ENCODE peak calls at places on chromosomes 3 and 15, in five cellular contexts. One of them, this sample, is unnamed.

GRCh38 chr15:46014532-46014931 is 379.7 kb downstream of the SQOR start:
- DNase-seq in Calu3: no peak
- DNase-seq in fibroblast of lung: no peak
- DNase-seq in activated CD8-positive, alpha-beta T cell treated with anti-CD3 and anti-CD28 coated beads for 36 hours: no peak
- DNase-seq in H9: no peak
- DNase-seq in this sample: no peak

GRCh38 chr3:11626084-11626463 is 17.6 kb downstream of the VGLL4 start:
- DNase-seq in Calu3: no peak
- DNase-seq in fibroblast of lung: no peak
- DNase-seq in activated CD8-positive, alpha-beta T cell treated with anti-CD3 and anti-CD28 coated beads for 36 hours: peak
- DNase-seq in H9: no peak
- DNase-seq in this sample: no peak

GRCh38 chr3:49020335-49021212 is 1.3 kb upstream of the NDUFAF3 start:
- DNase-seq in Calu3: peak
- DNase-seq in fibroblast of lung: no peak
- DNase-seq in activated CD8-positive, alpha-beta T cell treated with anti-CD3 and anti-CD28 coated beads for 36 hours: peak
- DNase-seq in H9: no peak
- DNase-seq in this sample: peak

GRCh38 chr3:39637807-39638206 is 170.3 kb downstream of the MOBP start:
- DNase-seq in Calu3: peak
- DNase-seq in fibroblast of lung: peak
- DNase-seq in activated CD8-positive, alpha-beta T cell treated with anti-CD3 and anti-CD28 coated beads for 36 hours: peak
- DNase-seq in H9: no peak
- DNase-seq in this sample: peak

GRCh38 chr15:23877502-23878412 is 190.7 kb upstream of the NDN start:
- DNase-seq in Calu3: no peak
- DNase-seq in fibroblast of lung: peak
- DNase-seq in activated CD8-positive, alpha-beta T cell treated with anti-CD3 and anti-CD28 coated beads for 36 hours: peak
- DNase-seq in H9: peak
- DNase-seq in this sample: no peak

GRCh38 chr15:69385831-69386230 is 28.3 kb upstream of the KIF23 start:
- DNase-seq in Calu3: no peak
- DNase-seq in fibroblast of lung: no peak
- DNase-seq in activated CD8-positive, alpha-beta T cell treated with anti-CD3 and anti-CD28 coated beads for 36 hours: no peak
- DNase-seq in H9: no peak
- DNase-seq in this sample: no peak

GRCh38 chr3:158918008-158918407 is 116.2 kb downstream of the MFSD1 start:
- DNase-seq in Calu3: peak
- DNase-seq in fibroblast of lung: peak
- DNase-seq in activated CD8-positive, alpha-beta T cell treated with anti-CD3 and anti-CD28 coated beads for 36 hours: peak
- DNase-seq in H9: peak
- DNase-seq in this sample: peak

GRCh38 chr3:146491303-146491702 is 21.9 kb upstream of the PLSCR2 start:
- DNase-seq in Calu3: no peak
- DNase-seq in fibroblast of lung: peak
- DNase-seq in activated CD8-positive, alpha-beta T cell treated with anti-CD3 and anti-CD28 coated beads for 36 hours: no peak
- DNase-seq in H9: no peak
- DNase-seq in this sample: peak

GRCh38 chr3:99413504-99413903 is 224.9 kb upstream of the COL8A1 start:
- DNase-seq in Calu3: no peak
- DNase-seq in fibroblast of lung: peak
- DNase-seq in activated CD8-positive, alpha-beta T cell treated with anti-CD3 and anti-CD28 coated beads for 36 hours: no peak
- DNase-seq in H9: no peak
- DNase-seq in this sample: peak

GRCh38 chr15:69794643-69795461 is 302.9 kb downstream of the TLE3 start:
- DNase-seq in Calu3: peak
- DNase-seq in fibroblast of lung: peak
- DNase-seq in activated CD8-positive, alpha-beta T cell treated with anti-CD3 and anti-CD28 coated beads for 36 hours: no peak
- DNase-seq in H9: peak
- DNase-seq in this sample: peak

GRCh38 chr3:154210986-154211385 is 89.8 kb downstream of the ARHGEF26 start:
- DNase-seq in Calu3: no peak
- DNase-seq in fibroblast of lung: no peak
- DNase-seq in activated CD8-positive, alpha-beta T cell treated with anti-CD3 and anti-CD28 coated beads for 36 hours: no peak
- DNase-seq in H9: no peak
- DNase-seq in this sample: no peak

GRCh38 chr3:157499342-157499963 is 3.8 kb downstream of the VEPH1 start:
- DNase-seq in Calu3: peak
- DNase-seq in fibroblast of lung: no peak
- DNase-seq in activated CD8-positive, alpha-beta T cell treated with anti-CD3 and anti-CD28 coated beads for 36 hours: peak
- DNase-seq in H9: peak
- DNase-seq in this sample: no peak

GRCh38 chr3:63478962-63479660 is 173.4 kb upstream of the SNTN start:
- DNase-seq in Calu3: no peak
- DNase-seq in fibroblast of lung: no peak
- DNase-seq in activated CD8-positive, alpha-beta T cell treated with anti-CD3 and anti-CD28 coated beads for 36 hours: no peak
- DNase-seq in H9: no peak
- DNase-seq in this sample: no peak

GRCh38 chr3:122774564-122774963 is 19.1 kb downstream of the HSPBAP1 start:
- DNase-seq in Calu3: no peak
- DNase-seq in fibroblast of lung: peak
- DNase-seq in activated CD8-positive, alpha-beta T cell treated with anti-CD3 and anti-CD28 coated beads for 36 hours: no peak
- DNase-seq in H9: no peak
- DNase-seq in this sample: peak

GRCh38 chr3:12178091-12178820 is 19.5 kb upstream of the TIMP4 start:
- DNase-seq in Calu3: no peak
- DNase-seq in fibroblast of lung: peak
- DNase-seq in activated CD8-positive, alpha-beta T cell treated with anti-CD3 and anti-CD28 coated beads for 36 hours: no peak
- DNase-seq in H9: no peak
- DNase-seq in this sample: peak

GRCh38 chr3:53763353-53763752 is 82.9 kb downstream of the CHDH start:
- DNase-seq in Calu3: no peak
- DNase-seq in fibroblast of lung: no peak
- DNase-seq in activated CD8-positive, alpha-beta T cell treated with anti-CD3 and anti-CD28 coated beads for 36 hours: no peak
- DNase-seq in H9: no peak
- DNase-seq in this sample: no peak

GRCh38 chr15:78080088-78080460 is 2.6 kb upstream of the TBC1D2B start:
- DNase-seq in Calu3: no peak
- DNase-seq in fibroblast of lung: no peak
- DNase-seq in activated CD8-positive, alpha-beta T cell treated with anti-CD3 and anti-CD28 coated beads for 36 hours: no peak
- DNase-seq in H9: no peak
- DNase-seq in this sample: no peak

GRCh38 chr3:140455476-140455875 is 222.4 kb upstream of the TRIM42 start:
- DNase-seq in Calu3: no peak
- DNase-seq in fibroblast of lung: no peak
- DNase-seq in activated CD8-positive, alpha-beta T cell treated with anti-CD3 and anti-CD28 coated beads for 36 hours: no peak
- DNase-seq in H9: no peak
- DNase-seq in this sample: no peak

GRCh38 chr15:72288291-72288690 is 15.9 kb upstream of the PARP6 start:
- DNase-seq in Calu3: no peak
- DNase-seq in fibroblast of lung: no peak
- DNase-seq in activated CD8-positive, alpha-beta T cell treated with anti-CD3 and anti-CD28 coated beads for 36 hours: no peak
- DNase-seq in H9: no peak
- DNase-seq in this sample: no peak

GRCh38 chr15:72284781-72285180 is 12.4 kb upstream of the PARP6 start:
- DNase-seq in Calu3: no peak
- DNase-seq in fibroblast of lung: no peak
- DNase-seq in activated CD8-positive, alpha-beta T cell treated with anti-CD3 and anti-CD28 coated beads for 36 hours: no peak
- DNase-seq in H9: no peak
- DNase-seq in this sample: no peak

GRCh38 chr15:72288796-72289596 is 16.6 kb upstream of the PARP6 start:
- DNase-seq in Calu3: no peak
- DNase-seq in fibroblast of lung: no peak
- DNase-seq in activated CD8-positive, alpha-beta T cell treated with anti-CD3 and anti-CD28 coated beads for 36 hours: no peak
- DNase-seq in H9: peak
- DNase-seq in this sample: no peak

GRCh38 chr15:72285927-72286516 is 13.7 kb upstream of the PARP6 start:
- DNase-seq in Calu3: peak
- DNase-seq in fibroblast of lung: peak
- DNase-seq in activated CD8-positive, alpha-beta T cell treated with anti-CD3 and anti-CD28 coated beads for 36 hours: peak
- DNase-seq in H9: peak
- DNase-seq in this sample: peak

GRCh38 chr15:72285402-72285801 is 13.0 kb upstream of the PARP6 start:
- DNase-seq in Calu3: peak
- DNase-seq in fibroblast of lung: no peak
- DNase-seq in activated CD8-positive, alpha-beta T cell treated with anti-CD3 and anti-CD28 coated beads for 36 hours: no peak
- DNase-seq in H9: peak
- DNase-seq in this sample: no peak
- TF ChIP-seq CTCF in Calu3: no peak
- TF ChIP-seq CTCF in fibroblast of lung: no peak
- TF ChIP-seq CTCF in activated CD8-positive, alpha-beta T cell treated with anti-CD3 and anti-CD28 coated beads for 36 hours: no peak
- TF ChIP-seq CTCF in H9: no peak
- TF ChIP-seq CTCF in this sample: no peak

GRCh38 chr3:1439395-1439794 is 346.6 kb downstream of the CNTN6 start:
- DNase-seq in Calu3: peak
- DNase-seq in fibroblast of lung: no peak
- DNase-seq in activated CD8-positive, alpha-beta T cell treated with anti-CD3 and anti-CD28 coated beads for 36 hours: peak
- DNase-seq in H9: peak
- DNase-seq in this sample: no peak
- TF ChIP-seq CTCF in Calu3: no peak
- TF ChIP-seq CTCF in fibroblast of lung: no peak
- TF ChIP-seq CTCF in activated CD8-positive, alpha-beta T cell treated with anti-CD3 and anti-CD28 coated beads for 36 hours: peak
- TF ChIP-seq CTCF in H9: peak
- TF ChIP-seq CTCF in this sample: no peak

GRCh38 chr15:81174759-81175327 is 21.8 kb upstream of the IL16 start:
- DNase-seq in Calu3: no peak
- DNase-seq in fibroblast of lung: no peak
- DNase-seq in activated CD8-positive, alpha-beta T cell treated with anti-CD3 and anti-CD28 coated beads for 36 hours: no peak
- DNase-seq in H9: no peak
- DNase-seq in this sample: no peak
- TF ChIP-seq CTCF in Calu3: no peak
- TF ChIP-seq CTCF in fibroblast of lung: no peak
- TF ChIP-seq CTCF in activated CD8-positive, alpha-beta T cell treated with anti-CD3 and anti-CD28 coated beads for 36 hours: peak
- TF ChIP-seq CTCF in H9: peak
- TF ChIP-seq CTCF in this sample: peak

GRCh38 chr3:81303326-81303725 is 458.1 kb downstream of the GBE1 start:
- DNase-seq in Calu3: no peak
- DNase-seq in fibroblast of lung: no peak
- DNase-seq in activated CD8-positive, alpha-beta T cell treated with anti-CD3 and anti-CD28 coated beads for 36 hours: no peak
- DNase-seq in H9: no peak
- DNase-seq in this sample: no peak

GRCh38 chr3:81301230-81301629 is 460.2 kb downstream of the GBE1 start:
- DNase-seq in Calu3: no peak
- DNase-seq in fibroblast of lung: no peak
- DNase-seq in activated CD8-positive, alpha-beta T cell treated with anti-CD3 and anti-CD28 coated beads for 36 hours: no peak
- DNase-seq in H9: no peak
- DNase-seq in this sample: no peak

GRCh38 chr3:81302045-81302444 is 459.4 kb downstream of the GBE1 start:
- DNase-seq in Calu3: peak
- DNase-seq in fibroblast of lung: peak
- DNase-seq in activated CD8-positive, alpha-beta T cell treated with anti-CD3 and anti-CD28 coated beads for 36 hours: peak
- DNase-seq in H9: peak
- DNase-seq in this sample: peak

GRCh38 chr3:81299486-81299885 is 462.0 kb downstream of the GBE1 start:
- DNase-seq in Calu3: no peak
- DNase-seq in fibroblast of lung: no peak
- DNase-seq in activated CD8-positive, alpha-beta T cell treated with anti-CD3 and anti-CD28 coated beads for 36 hours: no peak
- DNase-seq in H9: no peak
- DNase-seq in this sample: no peak

GRCh38 chr3:81300324-81300927 is 461.0 kb downstream of the GBE1 start:
- DNase-seq in Calu3: no peak
- DNase-seq in fibroblast of lung: no peak
- DNase-seq in activated CD8-positive, alpha-beta T cell treated with anti-CD3 and anti-CD28 coated beads for 36 hours: no peak
- DNase-seq in H9: no peak
- DNase-seq in this sample: no peak
- TF ChIP-seq CTCF in Calu3: no peak
- TF ChIP-seq CTCF in fibroblast of lung: no peak
- TF ChIP-seq CTCF in activated CD8-positive, alpha-beta T cell treated with anti-CD3 and anti-CD28 coated beads for 36 hours: no peak
- TF ChIP-seq CTCF in H9: no peak
- TF ChIP-seq CTCF in this sample: no peak

GRCh38 chr15:92101706-92102434 is 248.4 kb downstream of the SLCO3A1 start:
- DNase-seq in Calu3: no peak
- DNase-seq in fibroblast of lung: no peak
- DNase-seq in activated CD8-positive, alpha-beta T cell treated with anti-CD3 and anti-CD28 coated beads for 36 hours: peak
- DNase-seq in H9: no peak
- DNase-seq in this sample: no peak

GRCh38 chr15:92105611-92106010 is 252.1 kb downstream of the SLCO3A1 start:
- DNase-seq in Calu3: no peak
- DNase-seq in fibroblast of lung: no peak
- DNase-seq in activated CD8-positive, alpha-beta T cell treated with anti-CD3 and anti-CD28 coated beads for 36 hours: no peak
- DNase-seq in H9: no peak
- DNase-seq in this sample: no peak

GRCh38 chr15:92106691-92107090 is 253.2 kb downstream of the SLCO3A1 start:
- DNase-seq in Calu3: no peak
- DNase-seq in fibroblast of lung: no peak
- DNase-seq in activated CD8-positive, alpha-beta T cell treated with anti-CD3 and anti-CD28 coated beads for 36 hours: no peak
- DNase-seq in H9: no peak
- DNase-seq in this sample: no peak

GRCh38 chr15:92100751-92101150 is 247.2 kb downstream of the SLCO3A1 start:
- DNase-seq in Calu3: no peak
- DNase-seq in fibroblast of lung: no peak
- DNase-seq in activated CD8-positive, alpha-beta T cell treated with anti-CD3 and anti-CD28 coated beads for 36 hours: no peak
- DNase-seq in H9: no peak
- DNase-seq in this sample: no peak

DNA sequence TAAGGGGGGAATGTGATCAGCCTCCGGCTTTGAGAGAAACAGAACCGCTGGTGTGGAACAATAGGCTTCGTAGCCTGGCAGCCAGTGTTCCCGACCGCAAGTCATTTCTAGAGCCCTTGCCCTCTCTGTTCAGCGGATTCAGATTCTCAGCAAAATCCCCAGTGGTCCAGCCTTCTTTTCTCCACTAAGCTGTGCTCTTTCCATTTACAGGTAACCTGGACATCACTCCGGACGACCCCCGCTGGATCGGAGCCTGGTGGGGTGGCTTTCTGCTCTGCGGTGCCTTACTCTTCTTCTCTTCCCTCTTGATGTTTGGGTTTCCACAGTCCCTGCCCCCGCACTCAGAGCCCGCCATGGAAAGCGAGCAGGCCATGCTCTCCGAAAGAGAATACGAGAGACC is 250.6 kb downstream of the SLCO3A1 start:
- DNase-seq in Calu3: no peak
- DNase-seq in fibroblast of lung: no peak
- DNase-seq in activated CD8-positive, alpha-beta T cell treated with anti-CD3 and anti-CD28 coated beads for 36 hours: no peak
- DNase-seq in H9: no peak
- DNase-seq in this sample: no peak
- TF ChIP-seq CTCF in Calu3: no peak
- TF ChIP-seq CTCF in fibroblast of lung: no peak
- TF ChIP-seq CTCF in activated CD8-positive, alpha-beta T cell treated with anti-CD3 and anti-CD28 coated beads for 36 hours: no peak
- TF ChIP-seq CTCF in H9: peak
- TF ChIP-seq CTCF in this sample: no peak

GRCh38 chr3:189967254-189967865 is 153.3 kb downstream of the P3H2 start:
- DNase-seq in Calu3: peak
- DNase-seq in fibroblast of lung: peak
- DNase-seq in activated CD8-positive, alpha-beta T cell treated with anti-CD3 and anti-CD28 coated beads for 36 hours: peak
- DNase-seq in H9: no peak
- DNase-seq in this sample: peak
- TF ChIP-seq CTCF in Calu3: peak
- TF ChIP-seq CTCF in fibroblast of lung: peak
- TF ChIP-seq CTCF in activated CD8-positive, alpha-beta T cell treated with anti-CD3 and anti-CD28 coated beads for 36 hours: peak
- TF ChIP-seq CTCF in H9: peak
- TF ChIP-seq CTCF in this sample: peak